ENCODE peak calls at places on chromosomes 4 and X, in seven cellular contexts. One of them, this sample, is unnamed.

GRCh38 chr4:169963998-169964397 is 62.2 kb downstream of the MFAP3L start:
- DNase-seq in M059J: no peak
- DNase-seq in osteocyte: no peak
- DNase-seq in stimulated activated CD8-positive, alpha-beta memory T cell treated with anti-CD3 and anti-CD28 coated beads, Interleukin-4, amount 100 ng/mL, for 1 hour: no peak
- DNase-seq in activated CD8-positive, alpha-beta memory T cell treated with anti-CD3 and anti-CD28 coated beads for 4 hours: no peak
- DNase-seq in HFF-Myc: no peak
- DNase-seq in GM12865: no peak
- DNase-seq in this sample: no peak

GRCh38 chr4:20313237-20314030 is 61.7 kb downstream of the SLIT2 start:
- DNase-seq in M059J: no peak
- DNase-seq in osteocyte: no peak
- DNase-seq in stimulated activated CD8-positive, alpha-beta memory T cell treated with anti-CD3 and anti-CD28 coated beads, Interleukin-4, amount 100 ng/mL, for 1 hour: no peak
- DNase-seq in activated CD8-positive, alpha-beta memory T cell treated with anti-CD3 and anti-CD28 coated beads for 4 hours: no peak
- DNase-seq in HFF-Myc: no peak
- DNase-seq in GM12865: peak; percentile 70
- DNase-seq in this sample: no peak

GRCh38 chr4:70589785-70590184 is 2.3 kb upstream of the AMBN start:
- DNase-seq in M059J: no peak
- DNase-seq in osteocyte: no peak
- DNase-seq in stimulated activated CD8-positive, alpha-beta memory T cell treated with anti-CD3 and anti-CD28 coated beads, Interleukin-4, amount 100 ng/mL, for 1 hour: no peak
- DNase-seq in activated CD8-positive, alpha-beta memory T cell treated with anti-CD3 and anti-CD28 coated beads for 4 hours: no peak
- DNase-seq in HFF-Myc: no peak
- DNase-seq in GM12865: peak; percentile 8
- DNase-seq in this sample: no peak

GRCh38 chr4:168528131-168528949 is 31.5 kb downstream of the PALLD start:
- DNase-seq in M059J: peak; percentile 36
- DNase-seq in osteocyte: no peak
- DNase-seq in stimulated activated CD8-positive, alpha-beta memory T cell treated with anti-CD3 and anti-CD28 coated beads, Interleukin-4, amount 100 ng/mL, for 1 hour: no peak
- DNase-seq in activated CD8-positive, alpha-beta memory T cell treated with anti-CD3 and anti-CD28 coated beads for 4 hours: no peak
- DNase-seq in HFF-Myc: no peak
- DNase-seq in GM12865: no peak
- DNase-seq in this sample: peak; percentile 15

GRCh38 chr4:145148980-145149379 is 31.4 kb downstream of the OTUD4 start:
- DNase-seq in M059J: no peak
- DNase-seq in osteocyte: no peak
- DNase-seq in stimulated activated CD8-positive, alpha-beta memory T cell treated with anti-CD3 and anti-CD28 coated beads, Interleukin-4, amount 100 ng/mL, for 1 hour: no peak
- DNase-seq in activated CD8-positive, alpha-beta memory T cell treated with anti-CD3 and anti-CD28 coated beads for 4 hours: no peak
- DNase-seq in HFF-Myc: no peak
- DNase-seq in GM12865: no peak
- DNase-seq in this sample: no peak

GRCh38 chrX:110568396-110568795 is 209.7 kb downstream of the RTL9 start:
- DNase-seq in M059J: peak; percentile 10
- DNase-seq in osteocyte: no peak
- DNase-seq in stimulated activated CD8-positive, alpha-beta memory T cell treated with anti-CD3 and anti-CD28 coated beads, Interleukin-4, amount 100 ng/mL, for 1 hour: no peak
- DNase-seq in activated CD8-positive, alpha-beta memory T cell treated with anti-CD3 and anti-CD28 coated beads for 4 hours: no peak
- DNase-seq in HFF-Myc: no peak
- DNase-seq in GM12865: no peak
- DNase-seq in this sample: no peak

GRCh38 chr4:183492791-183493221 is 12.1 kb upstream of the ING2 start:
- DNase-seq in M059J: peak; percentile 94
- DNase-seq in osteocyte: no peak
- DNase-seq in stimulated activated CD8-positive, alpha-beta memory T cell treated with anti-CD3 and anti-CD28 coated beads, Interleukin-4, amount 100 ng/mL, for 1 hour: no peak
- DNase-seq in activated CD8-positive, alpha-beta memory T cell treated with anti-CD3 and anti-CD28 coated beads for 4 hours: no peak
- DNase-seq in HFF-Myc: peak; percentile 67
- DNase-seq in GM12865: no peak
- DNase-seq in this sample: peak; percentile 60

GRCh38 chr4:7195138-7195510 is 2.8 kb downstream of the SORCS2 start:
- DNase-seq in M059J: no peak
- DNase-seq in osteocyte: no peak
- DNase-seq in stimulated activated CD8-positive, alpha-beta memory T cell treated with anti-CD3 and anti-CD28 coated beads, Interleukin-4, amount 100 ng/mL, for 1 hour: no peak
- DNase-seq in activated CD8-positive, alpha-beta memory T cell treated with anti-CD3 and anti-CD28 coated beads for 4 hours: no peak
- DNase-seq in HFF-Myc: no peak
- DNase-seq in GM12865: no peak
- DNase-seq in this sample: no peak

GRCh38 chrX:38468758-38469157 is 92.6 kb upstream of the TSPAN7 start:
- DNase-seq in M059J: no peak
- DNase-seq in osteocyte: no peak
- DNase-seq in stimulated activated CD8-positive, alpha-beta memory T cell treated with anti-CD3 and anti-CD28 coated beads, Interleukin-4, amount 100 ng/mL, for 1 hour: no peak
- DNase-seq in activated CD8-positive, alpha-beta memory T cell treated with anti-CD3 and anti-CD28 coated beads for 4 hours: no peak
- DNase-seq in HFF-Myc: no peak
- DNase-seq in GM12865: no peak
- DNase-seq in this sample: no peak

GRCh38 chrX:15344106-15344505 is 8.8 kb upstream of the PIGA start:
- DNase-seq in M059J: no peak
- DNase-seq in osteocyte: no peak
- DNase-seq in stimulated activated CD8-positive, alpha-beta memory T cell treated with anti-CD3 and anti-CD28 coated beads, Interleukin-4, amount 100 ng/mL, for 1 hour: no peak
- DNase-seq in activated CD8-positive, alpha-beta memory T cell treated with anti-CD3 and anti-CD28 coated beads for 4 hours: no peak
- DNase-seq in HFF-Myc: no peak
- DNase-seq in GM12865: no peak
- DNase-seq in this sample: no peak

GRCh38 chr4:25637581-25638220 is 17.9 kb upstream of the SLC34A2 start:
- DNase-seq in M059J: no peak
- DNase-seq in osteocyte: no peak
- DNase-seq in stimulated activated CD8-positive, alpha-beta memory T cell treated with anti-CD3 and anti-CD28 coated beads, Interleukin-4, amount 100 ng/mL, for 1 hour: no peak
- DNase-seq in activated CD8-positive, alpha-beta memory T cell treated with anti-CD3 and anti-CD28 coated beads for 4 hours: no peak
- DNase-seq in HFF-Myc: no peak
- DNase-seq in GM12865: no peak
- DNase-seq in this sample: no peak

GRCh38 chr4:176653406-176654220 is 139.1 kb downstream of the VEGFC start:
- DNase-seq in M059J: peak; percentile 33
- DNase-seq in osteocyte: no peak
- DNase-seq in stimulated activated CD8-positive, alpha-beta memory T cell treated with anti-CD3 and anti-CD28 coated beads, Interleukin-4, amount 100 ng/mL, for 1 hour: no peak
- DNase-seq in activated CD8-positive, alpha-beta memory T cell treated with anti-CD3 and anti-CD28 coated beads for 4 hours: no peak
- DNase-seq in HFF-Myc: peak; percentile 66
- DNase-seq in GM12865: no peak
- DNase-seq in this sample: no peak

GRCh38 chrX:46306103-46306502 is 239.1 kb downstream of the ZNF674 start:
- DNase-seq in M059J: no peak
- DNase-seq in osteocyte: no peak
- DNase-seq in stimulated activated CD8-positive, alpha-beta memory T cell treated with anti-CD3 and anti-CD28 coated beads, Interleukin-4, amount 100 ng/mL, for 1 hour: no peak
- DNase-seq in activated CD8-positive, alpha-beta memory T cell treated with anti-CD3 and anti-CD28 coated beads for 4 hours: no peak
- DNase-seq in HFF-Myc: no peak
- DNase-seq in GM12865: no peak
- DNase-seq in this sample: no peak

GRCh38 chr4:38194202-38194601 is 234.0 kb downstream of the PTTG2 start:
- DNase-seq in M059J: no peak
- DNase-seq in osteocyte: no peak
- DNase-seq in stimulated activated CD8-positive, alpha-beta memory T cell treated with anti-CD3 and anti-CD28 coated beads, Interleukin-4, amount 100 ng/mL, for 1 hour: no peak
- DNase-seq in activated CD8-positive, alpha-beta memory T cell treated with anti-CD3 and anti-CD28 coated beads for 4 hours: no peak
- DNase-seq in HFF-Myc: no peak
- DNase-seq in GM12865: no peak
- DNase-seq in this sample: no peak

GRCh38 chr4:40544216-40544615 is 85.4 kb downstream of the RBM47 start:
- DNase-seq in M059J: peak; percentile 46
- DNase-seq in osteocyte: no peak
- DNase-seq in stimulated activated CD8-positive, alpha-beta memory T cell treated with anti-CD3 and anti-CD28 coated beads, Interleukin-4, amount 100 ng/mL, for 1 hour: no peak
- DNase-seq in activated CD8-positive, alpha-beta memory T cell treated with anti-CD3 and anti-CD28 coated beads for 4 hours: no peak
- DNase-seq in HFF-Myc: no peak
- DNase-seq in GM12865: no peak
- DNase-seq in this sample: no peak

GRCh38 chrX:134761788-134762187 is 103.5 kb upstream of the PLAC1 start:
- DNase-seq in M059J: peak; percentile 52
- DNase-seq in osteocyte: no peak
- DNase-seq in stimulated activated CD8-positive, alpha-beta memory T cell treated with anti-CD3 and anti-CD28 coated beads, Interleukin-4, amount 100 ng/mL, for 1 hour: no peak
- DNase-seq in activated CD8-positive, alpha-beta memory T cell treated with anti-CD3 and anti-CD28 coated beads for 4 hours: no peak
- DNase-seq in HFF-Myc: no peak
- DNase-seq in GM12865: peak; percentile 26
- DNase-seq in this sample: no peak

GRCh38 chr4:98686847-98687246 is 28.4 kb upstream of the TSPAN5 start:
- DNase-seq in M059J: no peak
- DNase-seq in osteocyte: no peak
- DNase-seq in stimulated activated CD8-positive, alpha-beta memory T cell treated with anti-CD3 and anti-CD28 coated beads, Interleukin-4, amount 100 ng/mL, for 1 hour: no peak
- DNase-seq in activated CD8-positive, alpha-beta memory T cell treated with anti-CD3 and anti-CD28 coated beads for 4 hours: no peak
- DNase-seq in HFF-Myc: no peak
- DNase-seq in GM12865: no peak
- DNase-seq in this sample: no peak

GRCh38 chr4:56149601-56150000 is 200.9 kb downstream of the CEP135 start:
- DNase-seq in M059J: no peak
- DNase-seq in osteocyte: no peak
- DNase-seq in stimulated activated CD8-positive, alpha-beta memory T cell treated with anti-CD3 and anti-CD28 coated beads, Interleukin-4, amount 100 ng/mL, for 1 hour: no peak
- DNase-seq in activated CD8-positive, alpha-beta memory T cell treated with anti-CD3 and anti-CD28 coated beads for 4 hours: no peak
- DNase-seq in HFF-Myc: no peak
- DNase-seq in GM12865: no peak
- DNase-seq in this sample: no peak

GRCh38 chr4:141002323-141002805 is 130.9 kb downstream of the RNF150 start:
- DNase-seq in M059J: no peak
- DNase-seq in osteocyte: no peak
- DNase-seq in stimulated activated CD8-positive, alpha-beta memory T cell treated with anti-CD3 and anti-CD28 coated beads, Interleukin-4, amount 100 ng/mL, for 1 hour: no peak
- DNase-seq in activated CD8-positive, alpha-beta memory T cell treated with anti-CD3 and anti-CD28 coated beads for 4 hours: no peak
- DNase-seq in HFF-Myc: no peak
- DNase-seq in GM12865: no peak
- DNase-seq in this sample: no peak

GRCh38 chr4:8315343-8316250 is 46.0 kb downstream of the HTRA3 start:
- DNase-seq in M059J: peak; percentile 84
- DNase-seq in osteocyte: peak; percentile 85
- DNase-seq in stimulated activated CD8-positive, alpha-beta memory T cell treated with anti-CD3 and anti-CD28 coated beads, Interleukin-4, amount 100 ng/mL, for 1 hour: no peak
- DNase-seq in activated CD8-positive, alpha-beta memory T cell treated with anti-CD3 and anti-CD28 coated beads for 4 hours: no peak
- DNase-seq in HFF-Myc: peak; percentile 86
- DNase-seq in GM12865: no peak
- DNase-seq in this sample: peak; percentile 85

GRCh38 chr4:123569541-123569940 is 172.9 kb downstream of the SPRY1 start:
- DNase-seq in M059J: no peak
- DNase-seq in osteocyte: no peak
- DNase-seq in stimulated activated CD8-positive, alpha-beta memory T cell treated with anti-CD3 and anti-CD28 coated beads, Interleukin-4, amount 100 ng/mL, for 1 hour: no peak
- DNase-seq in activated CD8-positive, alpha-beta memory T cell treated with anti-CD3 and anti-CD28 coated beads for 4 hours: no peak
- DNase-seq in HFF-Myc: no peak
- DNase-seq in GM12865: no peak
- DNase-seq in this sample: no peak

GRCh38 chr4:99008051-99008450 is 12.5 kb downstream of the METAP1 start:
- DNase-seq in M059J: no peak
- DNase-seq in osteocyte: no peak
- DNase-seq in stimulated activated CD8-positive, alpha-beta memory T cell treated with anti-CD3 and anti-CD28 coated beads, Interleukin-4, amount 100 ng/mL, for 1 hour: no peak
- DNase-seq in activated CD8-positive, alpha-beta memory T cell treated with anti-CD3 and anti-CD28 coated beads for 4 hours: no peak
- DNase-seq in HFF-Myc: no peak
- DNase-seq in GM12865: no peak
- DNase-seq in this sample: no peak

GRCh38 chrX:130171446-130172126 is at the start of gene RAB33A:
- DNase-seq in M059J: peak; percentile 27
- DNase-seq in osteocyte: peak; percentile 84
- DNase-seq in stimulated activated CD8-positive, alpha-beta memory T cell treated with anti-CD3 and anti-CD28 coated beads, Interleukin-4, amount 100 ng/mL, for 1 hour: no peak
- DNase-seq in activated CD8-positive, alpha-beta memory T cell treated with anti-CD3 and anti-CD28 coated beads for 4 hours: no peak
- DNase-seq in HFF-Myc: no peak
- DNase-seq in GM12865: peak; percentile 64
- DNase-seq in this sample: peak; percentile 15

GRCh38 chrX:132565273-132565672 is 76.4 kb upstream of the MBNL3 start:
- DNase-seq in M059J: no peak
- DNase-seq in osteocyte: no peak
- DNase-seq in stimulated activated CD8-positive, alpha-beta memory T cell treated with anti-CD3 and anti-CD28 coated beads, Interleukin-4, amount 100 ng/mL, for 1 hour: no peak
- DNase-seq in activated CD8-positive, alpha-beta memory T cell treated with anti-CD3 and anti-CD28 coated beads for 4 hours: no peak
- DNase-seq in HFF-Myc: no peak
- DNase-seq in GM12865: no peak
- DNase-seq in this sample: no peak

GRCh38 chr4:122602277-122603142 is 18.4 kb downstream of the IL21 start:
- DNase-seq in M059J: peak; percentile 56
- DNase-seq in osteocyte: no peak
- DNase-seq in stimulated activated CD8-positive, alpha-beta memory T cell treated with anti-CD3 and anti-CD28 coated beads, Interleukin-4, amount 100 ng/mL, for 1 hour: no peak
- DNase-seq in activated CD8-positive, alpha-beta memory T cell treated with anti-CD3 and anti-CD28 coated beads for 4 hours: no peak
- DNase-seq in HFF-Myc: peak; percentile 63
- DNase-seq in GM12865: peak; percentile 54
- DNase-seq in this sample: peak; percentile 8

GRCh38 chr4:144787365-144788263 is 141.7 kb downstream of the HHIP start:
- DNase-seq in M059J: peak; percentile 44
- DNase-seq in osteocyte: no peak
- DNase-seq in stimulated activated CD8-positive, alpha-beta memory T cell treated with anti-CD3 and anti-CD28 coated beads, Interleukin-4, amount 100 ng/mL, for 1 hour: no peak
- DNase-seq in activated CD8-positive, alpha-beta memory T cell treated with anti-CD3 and anti-CD28 coated beads for 4 hours: no peak
- DNase-seq in HFF-Myc: peak; percentile 14
- DNase-seq in GM12865: peak; percentile 59
- DNase-seq in this sample: peak; percentile 13

GRCh38 chr4:148634476-148634875 is 192.3 kb upstream of the NR3C2 start:
- DNase-seq in M059J: peak; percentile 35
- DNase-seq in osteocyte: no peak
- DNase-seq in stimulated activated CD8-positive, alpha-beta memory T cell treated with anti-CD3 and anti-CD28 coated beads, Interleukin-4, amount 100 ng/mL, for 1 hour: no peak
- DNase-seq in activated CD8-positive, alpha-beta memory T cell treated with anti-CD3 and anti-CD28 coated beads for 4 hours: no peak
- DNase-seq in HFF-Myc: no peak
- DNase-seq in GM12865: no peak
- DNase-seq in this sample: peak; percentile 0

This sample was measured in Daoy.